ENCODE peak calls at places on chromosome 18, in six cellular contexts. N is body of pancreas; X is A549; A is CD8-positive, alpha-beta memory T cell; W is kidney; C is spleen. M is an unnamed sample.
A peak's percentile ranks its signal among the peaks of the same experiment; 100 is the strongest.

GRCh38 chr18:72460210-72460680 is 83.9 kb downstream of the CBLN2 start:
- DNase-seq in N (no peak), X (no peak), A (no peak), W (no peak), C (no peak), M (no peak)

GRCh38 chr18:58562999-58563667 is 65.8 kb downstream of the ALPK2 start:
- DNase-seq in N (no peak), X (no peak), A (no peak), W (no peak), C (no peak), M (no peak)

GRCh38 chr18:67672142-67672541 is 155.6 kb upstream of the DSEL start:
- DNase-seq in N (no peak), X (no peak), A (no peak), W (no peak), C (no peak), M (no peak)

GRCh38 chr18:62258606-62259005 is 66.5 kb upstream of the TNFRSF11A start:
- DNase-seq in N (no peak), X (no peak), A (no peak), W (no peak), C (no peak), M (no peak)

GRCh38 chr18:57630759-57631660 is 9.4 kb upstream of the NARS1 start:
- DNase-seq in N (no peak), X (no peak), A (no peak), W (no peak), C (no peak), M (no peak)

GRCh38 chr18:63236990-63237389 is 82.6 kb downstream of the BCL2 start:
- DNase-seq in N (no peak), X (no peak), A (no peak), W (peak; percentile 75), C (peak; percentile 76), M (no peak)

GRCh38 chr18:5627756-5628511 is 84.1 kb upstream of the EPB41L3 start:
- DNase-seq in N (no peak), X (no peak), A (no peak), W (peak; percentile 78), C (no peak), M (no peak)

GRCh38 chr18:67433971-67434370 is 82.5 kb downstream of the DSEL start:
- DNase-seq in N (no peak), X (no peak), A (no peak), W (no peak), C (no peak), M (no peak)

GRCh38 chr18:42412896-42413295 is 457.9 kb downstream of the PIK3C3 start:
- DNase-seq in N (no peak), X (no peak), A (no peak), W (no peak), C (no peak), M (no peak)

GRCh38 chr18:55838841-55839240 is 250.8 kb upstream of the TCF4 start:
- DNase-seq in N (no peak), X (no peak), A (no peak), W (no peak), C (no peak), M (no peak)

GRCh38 chr18:23058746-23059440 is 76.4 kb upstream of the CABLES1 start:
- DNase-seq in N (no peak), X (no peak), A (no peak), W (no peak), C (no peak), M (no peak)

GRCh38 chr18:28177828-28178635 is 1.1 kb upstream of the CDH2 start:
- DNase-seq in N (peak; percentile 19), X (peak; percentile 51), A (no peak), W (peak; percentile 73), C (no peak), M (no peak)

GRCh38 chr18:58851874-58852273 is 12.8 kb upstream of the ZNF532 start:
- DNase-seq in N (no peak), X (no peak), A (no peak), W (no peak), C (no peak), M (no peak)

GRCh38 chr18:58887613-58887963 is 22.9 kb downstream of the ZNF532 start:
- DNase-seq in N (no peak), X (no peak), A (no peak), W (peak; percentile 86), C (peak; percentile 88), M (no peak)

GRCh38 chr18:45589559-45590041 is 25.7 kb upstream of the SLC14A2 start:
- DNase-seq in N (no peak), X (no peak), A (no peak), W (peak; percentile 83), C (no peak), M (no peak)

GRCh38 chr18:75221397-75221796 is 10.8 kb downstream of the TSHZ1 start:
- DNase-seq in N (no peak), X (no peak), A (no peak), W (no peak), C (no peak), M (no peak)

GRCh38 chr18:9095297-9096012 is 7.0 kb upstream of the NDUFV2 start:
- DNase-seq in N (no peak), X (no peak), A (peak; percentile 10), W (no peak), C (no peak), M (peak; percentile 22)

GRCh38 chr18:12008181-12008767 is 27.0 kb downstream of the IMPA2 start:
- DNase-seq in N (peak; percentile 60), X (no peak), A (no peak), W (peak; percentile 41), C (no peak), M (no peak)

GRCh38 chr18:78804206-78805030 is 175.2 kb upstream of the SALL3 start:
- DNase-seq in N (no peak), X (no peak), A (no peak), W (no peak), C (peak; percentile 66), M (no peak)

GRCh38 chr18:725641-726040 is 13.2 kb upstream of the ENOSF1 start:
- DNase-seq in N (no peak), X (no peak), A (no peak), W (no peak), C (no peak), M (no peak)

GRCh38 chr18:273525-273924 is 5.7 kb upstream of the THOC1 start:
- DNase-seq in N (no peak), X (no peak), A (no peak), W (no peak), C (no peak), M (no peak)

GRCh38 chr18:62944454-62944853 is 229.1 kb downstream of the PHLPP1 start:
- DNase-seq in N (no peak), X (no peak), A (no peak), W (no peak), C (no peak), M (no peak)

GRCh38 chr18:21632393-21632792 is 20.3 kb downstream of the SNRPD1 start:
- DNase-seq in N (no peak), X (no peak), A (no peak), W (no peak), C (no peak), M (no peak)

GRCh38 chr18:79448621-79449020 is 52.9 kb downstream of the NFATC1 start:
- DNase-seq in N (no peak), X (no peak), A (no peak), W (no peak), C (no peak), M (no peak)

GRCh38 chr18:42413870-42414269 is 458.8 kb downstream of the PIK3C3 start:
- DNase-seq in N (no peak), X (no peak), A (no peak), W (no peak), C (no peak), M (no peak)

GRCh38 chr18:48645427-48646002 is 106.7 kb downstream of the CTIF start:
- DNase-seq in N (no peak), X (no peak), A (no peak), W (no peak), C (no peak), M (no peak)

GRCh38 chr18:22539045-22539444 is 121.3 kb upstream of the CTAGE1 start:
- DNase-seq in N (no peak), X (no peak), A (no peak), W (peak; percentile 83), C (no peak), M (no peak)

GRCh38 chr18:56709463-56709862 is 58.3 kb downstream of the WDR7 start:
- DNase-seq in N (no peak), X (peak; percentile 22), A (peak; percentile 7), W (no peak), C (no peak), M (peak; percentile 5)

GRCh38 chr18:74965682-74966081 is 243.3 kb downstream of the PTGR3 start:
- DNase-seq in N (no peak), X (no peak), A (no peak), W (no peak), C (no peak), M (no peak)

GRCh38 chr18:79507546-79508480 is 112.1 kb downstream of the NFATC1 start:
- DNase-seq in N (peak; percentile 60), X (no peak), A (no peak), W (peak; percentile 93), C (peak; percentile 86), M (no peak)

GRCh38 chr18:58263055-58263732 is 219.2 kb downstream of the NEDD4L start:
- DNase-seq in N (no peak), X (no peak), A (no peak), W (no peak), C (no peak), M (no peak)

GRCh38 chr18:33355263-33355662 is 85.3 kb downstream of the CCDC178 start:
- DNase-seq in N (no peak), X (no peak), A (no peak), W (no peak), C (no peak), M (no peak)

GRCh38 chr18:39435986-39436385 is 1870.4 kb upstream of the CELF4 start:
- DNase-seq in N (no peak), X (no peak), A (no peak), W (no peak), C (no peak), M (no peak)

GRCh38 chr18:39441648-39442047 is 1876.0 kb upstream of the CELF4 start:
- DNase-seq in N (no peak), X (no peak), A (no peak), W (no peak), C (no peak), M (no peak)
- H3K27ac ChIP-seq in N (no peak overlapping the region), X (no peak overlapping the region), A (no peak overlapping the region), W (no peak overlapping the region), C (no peak overlapping the region), M (no peak overlapping the region)

DNA sequence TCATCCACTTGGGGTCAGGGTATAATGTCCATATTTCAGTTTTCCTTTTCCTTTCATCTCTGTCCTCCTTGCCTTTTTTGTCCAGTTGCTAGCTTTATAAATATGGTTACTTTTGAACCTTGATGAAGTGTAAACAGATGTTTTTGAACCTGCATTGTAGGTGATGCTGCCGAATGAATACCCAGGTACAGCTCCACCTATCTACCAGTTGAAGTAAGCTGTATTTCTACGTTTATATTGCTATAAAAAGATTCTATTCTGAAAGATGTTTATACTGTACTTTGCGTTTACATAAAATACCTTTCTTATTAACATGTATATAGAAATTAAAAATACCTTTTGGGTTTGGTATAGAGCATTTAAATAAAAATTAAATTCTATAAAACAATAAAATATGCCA is 2.2 kb downstream of the IMPACT start:
- DNase-seq in N (no peak), X (no peak), A (no peak), W (no peak), C (no peak), M (no peak)
- H3K4me3 ChIP-seq in N (no peak overlapping the region), X (no peak overlapping the region), A (no peak overlapping the region), W (no peak overlapping the region), C (no peak overlapping the region), M (no peak overlapping the region)

GRCh38 chr18:49685231-49685942 is 123.5 kb downstream of the LIPG start:
- DNase-seq in N (no peak), X (no peak), A (no peak), W (no peak), C (no peak), M (no peak)
- H3K27ac ChIP-seq in N (no peak overlapping the region), X (no peak overlapping the region), A (no peak overlapping the region), W (no peak overlapping the region), C (no peak overlapping the region), M (no peak overlapping the region)

GRCh38 chr18:7856099-7856498 is 289.0 kb downstream of the PTPRM start:
- DNase-seq in N (no peak), X (no peak), A (no peak), W (no peak), C (no peak), M (no peak)
- H3K4me3 ChIP-seq in N (no peak overlapping the region), X (no peak overlapping the region), A (no peak overlapping the region), W (no peak overlapping the region), C (no peak overlapping the region), M (no peak overlapping the region)

M was measured in effector memory CD4-positive, alpha-beta T cell.